ENCODE peak calls at places on chromosomes 5 and 9, in four cellular contexts. T is right atrium auricular region, W is A673, R is mesenchymal stem cell. L is an unnamed sample. For H3K4me1, the result is how much of the 10 kb centered on the place peaks cover.

GRCh38 chr5:72525816-72526215 is 18.6 kb upstream of the ZNF366 start:
- DNase-seq in T (no peak), W (no peak), R (peak), L (no peak)

GRCh38 chr5:37086466-37087178 is 162.6 kb downstream of the CPLANE1 start:
- DNase-seq in T (no peak), W (no peak), R (peak), L (peak)

GRCh38 chr5:77266291-77266690 is 55.8 kb downstream of the PDE8B start:
- DNase-seq in T (no peak), W (no peak), R (peak), L (no peak)

GRCh38 chr5:65874241-65874640 is 52.1 kb upstream of the ERBIN start:
- DNase-seq in T (no peak), W (no peak), R (no peak), L (no peak)

GRCh38 chr5:139492700-139493192 is 10.2 kb upstream of the STING1 start:
- DNase-seq in T (no peak), W (no peak), R (peak), L (no peak)

GRCh38 chr5:669111-669841 is 23.9 kb downstream of the TPPP start:
- DNase-seq in T (no peak), W (no peak), R (peak), L (no peak)

GRCh38 chr5:134989291-134989830 is 21.7 kb downstream of the CATSPER3 start:
- DNase-seq in T (no peak), W (no peak), R (no peak), L (no peak)

GRCh38 chr5:75274486-75274885 is 37.8 kb upstream of the ANKRD31 start:
- DNase-seq in T (no peak), W (no peak), R (no peak), L (no peak)

GRCh38 chr5:61967681-61968080 is 338.3 kb upstream of the KIF2A start:
- DNase-seq in T (no peak), W (no peak), R (no peak), L (no peak)

GRCh38 chr5:116442095-116442534 is 132.5 kb downstream of the SEMA6A start:
- DNase-seq in T (no peak), W (peak), R (no peak), L (peak)

GRCh38 chr5:108432024-108432423 is 50.1 kb upstream of the FBXL17 start:
- DNase-seq in T (no peak), W (no peak), R (peak), L (no peak)

GRCh38 chr5:61026004-61026403 is 81.0 kb downstream of the NDUFAF2 start:
- DNase-seq in T (no peak), W (no peak), R (no peak), L (no peak)

DNA sequence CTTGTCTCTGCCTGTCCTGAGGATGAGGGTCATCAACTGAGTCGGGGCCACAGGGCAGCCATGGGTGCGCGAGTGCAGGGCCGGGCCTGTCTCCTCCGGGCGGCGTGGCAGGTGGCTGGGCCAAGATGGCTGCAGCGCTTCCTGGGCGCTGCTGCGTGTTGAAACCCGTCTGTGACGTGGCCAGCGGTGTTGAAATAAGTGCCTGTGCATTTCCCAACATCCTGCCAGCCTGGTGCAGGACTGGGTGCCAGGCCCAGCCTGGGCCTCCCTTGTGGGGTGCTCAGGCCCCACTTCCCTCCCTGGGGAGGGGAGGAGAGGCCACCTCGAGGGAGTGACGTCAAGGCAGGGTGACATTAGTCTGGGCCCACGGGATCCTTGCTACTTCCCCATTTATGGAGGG is 45.5 kb downstream of the RXRA start:
- DNase-seq in T (peak), W (no peak), R (no peak), L (no peak)
- H3K4me1 ChIP-seq in T (half or more), W (half or more), R (half or more), L (under half)

GRCh38 chr9:121283856-121284732 is 16.1 kb downstream of the GSN start:
- DNase-seq in T (no peak), W (no peak), R (no peak), L (no peak)
- H3K4me1 ChIP-seq in T (half or more), W (half or more), R (half or more), L (under half)

GRCh38 chr9:110156416-110156815 is 51.5 kb downstream of the C9orf152 start:
- DNase-seq in T (no peak), W (no peak), R (no peak), L (no peak)
- H3K4me1 ChIP-seq in T (half or more), W (under half), R (under half), L (under half)

DNA sequence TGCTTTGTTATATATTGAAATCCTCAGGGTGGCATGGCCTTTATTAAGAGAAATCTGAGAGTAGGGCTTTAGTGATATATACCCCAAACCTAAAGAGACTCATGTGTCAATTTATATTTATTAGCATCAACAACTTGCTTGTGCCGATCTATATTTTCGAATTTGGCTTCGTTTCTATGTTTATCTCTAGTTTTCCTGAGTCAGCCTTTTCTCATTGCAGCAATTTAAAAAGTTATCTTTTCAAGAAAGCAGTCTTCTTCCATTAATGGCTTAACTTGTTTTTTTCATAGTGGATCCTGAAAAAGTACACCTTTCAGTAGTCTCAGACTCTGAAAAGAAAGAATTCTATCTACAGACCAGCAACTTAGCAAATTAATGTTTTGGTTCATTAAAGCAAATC is 99.9 kb upstream of the KCNN2 start:
- DNase-seq in T (no peak), W (no peak), R (no peak), L (no peak)
- H3K4me1 ChIP-seq in T (under half), W (under half), R (under half), L (under half)

GRCh38 chr5:83708170-83708569 is 12.5 kb downstream of the HAPLN1 start:
- DNase-seq in T (no peak), W (no peak), R (no peak), L (no peak)
- H3K4me1 ChIP-seq in T (under half), W (under half), R (under half), L (under half)

GRCh38 chr5:126972062-126972895 is 58.1 kb downstream of the MARCHF3 start:
- DNase-seq in T (no peak), W (no peak), R (no peak), L (no peak)

GRCh38 chr5:126971455-126972019 is 58.8 kb downstream of the MARCHF3 start:
- DNase-seq in T (no peak), W (peak), R (no peak), L (no peak)

GRCh38 chr5:126970517-126971017 is 59.8 kb downstream of the MARCHF3 start:
- DNase-seq in T (no peak), W (peak), R (peak), L (no peak)

GRCh38 chr5:126967808-126968466 is 62.4 kb downstream of the MARCHF3 start:
- DNase-seq in T (no peak), W (no peak), R (peak), L (no peak)

GRCh38 chr5:126969548-126969947 is 60.8 kb downstream of the MARCHF3 start:
- DNase-seq in T (no peak), W (no peak), R (no peak), L (no peak)
- H3K4me1 ChIP-seq in T (under half), W (under half), R (under half), L (under half)

GRCh38 chr9:127536499-127536898 is 75.6 kb upstream of the STXBP1 start:
- DNase-seq in T (no peak), W (no peak), R (no peak), L (no peak)
- H3K4me1 ChIP-seq in T (half or more), W (under half), R (half or more), L (under half)

GRCh38 chr5:79491690-79492317 is 22.1 kb downstream of the HOMER1 start:
- DNase-seq in T (no peak), W (no peak), R (no peak), L (no peak)

GRCh38 chr5:79490323-79490936 is 23.5 kb downstream of the HOMER1 start:
- DNase-seq in T (no peak), W (no peak), R (no peak), L (no peak)

GRCh38 chr5:79488775-79489174 is 25.2 kb downstream of the HOMER1 start:
- DNase-seq in T (no peak), W (no peak), R (no peak), L (no peak)

GRCh38 chr5:79488058-79488457 is 25.9 kb downstream of the HOMER1 start:
- DNase-seq in T (no peak), W (no peak), R (no peak), L (no peak)

DNA sequence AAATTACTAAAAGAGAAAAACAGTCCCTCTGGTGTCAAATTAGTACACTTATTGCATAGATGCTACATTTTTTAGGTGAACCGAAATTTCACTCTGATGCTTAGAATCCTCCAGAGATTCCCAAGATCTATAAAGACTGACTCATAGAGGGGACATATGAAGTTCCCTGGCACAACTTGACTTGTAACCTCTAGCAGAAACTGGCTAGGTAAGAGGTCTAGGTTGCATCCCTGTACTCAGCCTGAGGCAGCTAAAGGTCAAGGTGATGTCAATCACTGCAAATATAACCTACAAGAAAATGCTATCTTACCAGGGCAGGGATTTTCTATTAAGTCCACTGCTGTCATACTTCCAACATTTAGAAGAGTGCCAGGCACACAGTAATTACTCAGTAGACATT is 24.2 kb downstream of the HOMER1 start:
- DNase-seq in T (no peak), W (no peak), R (no peak), L (no peak)
- H3K4me1 ChIP-seq in T (under half), W (under half), R (under half), L (under half)

GRCh38 chr5:157506066-157506590 is 46.1 kb downstream of the NIPAL4 start:
- DNase-seq in T (no peak), W (no peak), R (peak), L (no peak)
- H3K4me1 ChIP-seq in T (under half), W (under half), R (under half), L (under half)

DNA sequence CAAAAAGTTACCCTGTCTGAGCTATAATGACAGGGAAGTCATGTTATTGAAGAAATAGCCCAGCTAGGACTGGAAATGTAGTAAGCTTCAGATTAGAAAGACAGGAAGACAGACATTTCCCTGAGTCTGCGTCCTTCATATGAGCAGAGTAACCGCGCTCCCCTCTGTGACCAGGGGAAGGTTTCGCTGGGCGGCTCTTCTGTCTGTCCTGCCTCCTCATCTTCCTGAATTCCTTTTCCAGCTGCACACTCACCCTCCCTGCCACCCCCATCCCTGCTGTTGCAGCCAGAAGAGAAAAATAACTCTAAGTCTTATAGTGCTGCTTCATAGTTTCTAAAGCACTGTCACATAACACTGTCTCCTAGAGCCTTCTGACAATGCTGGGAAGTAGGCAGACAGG is 8.6 kb downstream of the SPARC start:
- DNase-seq in T (no peak), W (no peak), R (peak), L (no peak)
- H3K4me1 ChIP-seq in T (half or more), W (under half), R (under half), L (under half)

L was measured in iPS DF 6.9.